ENCODE peak calls at places on chromosome 11, in five cellular contexts. B is putamen, A is cerebellum, I is dermis microvascular lymphatic vessel endothelial cell, N is HFFc6. U is an unnamed sample.

GRCh38 chr11:90698238-90698637 is 475.4 kb upstream of the CHORDC1 start:
- DNase-seq in N (no peak), B (no peak), I (no peak), A (no peak), U (no peak)

GRCh38 chr11:2732261-2732939 is 32.6 kb upstream of the KCNQ1OT1 start:
- DNase-seq in B (peak; percentile 84), N (no peak), A (no peak), I (no peak), U (no peak)

GRCh38 chr11:32081901-32082300 is 9.0 kb upstream of the RCN1 start:
- DNase-seq in I (no peak), B (no peak), A (no peak), N (no peak), U (no peak)

GRCh38 chr11:75536786-75537629 is 11.3 kb upstream of the GDPD5 start:
- DNase-seq in A (no peak), N (no peak), I (no peak), B (no peak), U (no peak)

GRCh38 chr11:111571829-111572501 is 30.3 kb upstream of the SIK2 start:
- DNase-seq in N (no peak), I (no peak), A (no peak), B (no peak), U (no peak)

GRCh38 chr11:128924109-128924508 is 18.6 kb downstream of the TP53AIP1 start:
- DNase-seq in A (no peak), B (no peak), N (no peak), I (no peak), U (peak; percentile 69)

GRCh38 chr11:31821779-31822574 is 10.9 kb upstream of the PAX6 start:
- DNase-seq in I (no peak), B (no peak), N (no peak), A (no peak), U (no peak)

GRCh38 chr11:44774736-44775135 is 48.0 kb downstream of the TSPAN18 start:
- DNase-seq in A (no peak), N (no peak), I (no peak), B (no peak), U (peak; percentile 69)

GRCh38 chr11:126175261-126175885 is 36.1 kb downstream of the RPUSD4 start:
- DNase-seq in B (no peak), N (no peak), A (no peak), I (no peak), U (no peak)

GRCh38 chr11:2913029-2913431 is 16.2 kb downstream of the PHLDA2 start:
- DNase-seq in B (no peak), I (no peak), N (peak; percentile 33), A (no peak), U (no peak)

GRCh38 chr11:94305146-94305545 is 766 bp downstream of the IZUMO1R start:
- DNase-seq in I (no peak), A (no peak), N (peak; percentile 36), B (no peak), U (no peak)

GRCh38 chr11:32852142-32852541 is 22.4 kb downstream of the PRRG4 start:
- DNase-seq in A (no peak), N (peak; percentile 40), I (no peak), B (no peak), U (no peak)

GRCh38 chr11:79076526-79077115 is 364.2 kb downstream of the TENM4 start:
- DNase-seq in I (no peak), B (no peak), N (no peak), A (no peak), U (peak; percentile 73)

GRCh38 chr11:11931461-11932055 is 76.9 kb downstream of the DKK3 start:
- DNase-seq in N (peak; percentile 70), A (peak; percentile 48), I (peak; percentile 76), B (peak; percentile 42), U (no peak)

GRCh38 chr11:129457321-129457720 is 81.7 kb downstream of the BARX2 start:
- DNase-seq in I (no peak), N (no peak), B (no peak), A (no peak), U (no peak)

GRCh38 chr11:2380807-2381350 is 3.8 kb downstream of the CD81 start:
- DNase-seq in N (no peak), I (peak; percentile 83), A (no peak), B (peak; percentile 49), U (peak; percentile 82)

GRCh38 chr11:95095858-95096587 is 6.4 kb downstream of the ENDOD1 start:
- DNase-seq in N (peak; percentile 26), I (no peak), A (no peak), B (no peak), U (no peak)

GRCh38 chr11:34343686-34344085 is 14.1 kb downstream of the ABTB2 start:
- DNase-seq in I (no peak), A (no peak), N (no peak), B (no peak), U (no peak)

GRCh38 chr11:68841718-68842426 is at the start of gene CPT1A:
- DNase-seq in A (peak; percentile 41), N (peak; percentile 52), B (no peak), I (peak; percentile 35), U (peak; percentile 93)

GRCh38 chr11:108871152-108871551 is 206.3 kb downstream of the DDX10 start:
- DNase-seq in A (no peak), B (no peak), N (peak; percentile 45), I (peak; percentile 81), U (no peak)

GRCh38 chr11:46684364-46684763 is 16.1 kb downstream of the ARHGAP1 start:
- DNase-seq in N (no peak), I (no peak), B (no peak), A (peak; percentile 84), U (no peak)

GRCh38 chr11:45537617-45538016 is 127.8 kb downstream of the CHST1 start:
- DNase-seq in A (no peak), N (no peak), B (no peak), I (no peak), U (no peak)

GRCh38 chr11:17692931-17693330 is 26.4 kb upstream of the MYOD1 start:
- DNase-seq in I (no peak), A (no peak), B (no peak), N (no peak), U (no peak)

GRCh38 chr11:5713695-5714094 is 22.6 kb upstream of the OR56B1 start:
- DNase-seq in N (no peak), I (no peak), A (no peak), B (no peak), U (no peak)

GRCh38 chr11:68825603-68826002 is 16.1 kb downstream of the CPT1A start:
- DNase-seq in I (peak; percentile 54), A (no peak), B (no peak), N (no peak), U (no peak)

GRCh38 chr11:7600205-7600775 is 73.0 kb downstream of the CYB5R2 start:
- DNase-seq in I (no peak), N (peak; percentile 71), B (peak; percentile 76), A (no peak), U (no peak)

GRCh38 chr11:69232821-69233760 is 60.9 kb upstream of the MYEOV start:
- DNase-seq in I (no peak), B (no peak), A (no peak), N (no peak), U (peak; percentile 47)

GRCh38 chr11:131581006-131581405 is 210.6 kb downstream of the NTM start:
- DNase-seq in B (no peak), A (no peak), N (no peak), I (no peak), U (no peak)

GRCh38 chr11:83540112-83540675 is 254.0 kb upstream of the CCDC90B start:
- DNase-seq in I (no peak), A (no peak), B (no peak), N (no peak), U (no peak)

GRCh38 chr11:330694-331314 is 10.1 kb upstream of the IFITM3 start:
- DNase-seq in I (no peak), A (no peak), N (no peak), B (no peak), U (peak; percentile 77)

U was measured in cardiac septum.